ENCODE peak calls at places on chromosome 12, in ten cellular contexts. X, W, E, C, G, O, R, H, V and M are unnamed samples.

GRCh38 chr12:119354187-119354586 is 19.7 kb downstream of the CCDC60 start:
- DNase-seq in G (no peak), X (no peak), C (no peak), E (no peak), H (no peak), V (no peak), O (no peak), W (no peak), R (no peak), M (no peak)

GRCh38 chr12:57836442-57837375 is 9.8 kb downstream of the CTDSP2 start:
- DNase-seq in W (no peak), O (peak), G (peak), X (peak), H (peak), R (no peak), C (no peak), E (peak), V (peak), M (peak)

GRCh38 chr12:125773033-125773432 is 707.8 kb downstream of the AACS start:
- DNase-seq in W (no peak), X (peak), R (no peak), O (no peak), E (no peak), V (no peak), H (no peak), G (no peak), C (no peak), M (no peak)

GRCh38 chr12:120687570-120688289 is 781 bp downstream of the MLEC start:
- DNase-seq in W (no peak), C (no peak), O (peak), G (no peak), H (no peak), R (no peak), X (no peak), E (no peak), V (no peak), M (no peak)

GRCh38 chr12:75781532-75782046 is 250.0 kb downstream of the PHLDA1 start:
- DNase-seq in E (peak), X (no peak), O (no peak), G (peak), H (no peak), R (no peak), V (no peak), C (no peak), W (peak), M (no peak)

GRCh38 chr12:57553343-57554202 is 3.7 kb downstream of the KIF5A start:
- DNase-seq in X (no peak), R (no peak), G (no peak), C (no peak), H (no peak), O (no peak), E (no peak), W (no peak), V (no peak), M (no peak)

GRCh38 chr12:104108755-104109445 is 29.1 kb downstream of the NFYB start:
- DNase-seq in X (peak), W (peak), V (peak), R (peak), O (peak), G (peak), H (peak), C (no peak), E (peak), M (peak)

GRCh38 chr12:27802511-27802910 is 22.5 kb upstream of the MANSC4 start:
- DNase-seq in E (no peak), C (no peak), G (no peak), R (no peak), H (no peak), W (no peak), V (no peak), X (no peak), O (no peak), M (no peak)

GRCh38 chr12:119710374-119710773 is 42.4 kb downstream of the PRKAB1 start:
- DNase-seq in V (no peak), H (no peak), W (no peak), G (no peak), X (no peak), R (no peak), E (no peak), O (no peak), C (no peak), M (peak)

GRCh38 chr12:10067942-10068341 is 30.8 kb downstream of the CLEC1A start:
- DNase-seq in G (no peak), R (no peak), H (no peak), V (no peak), E (peak), X (no peak), C (no peak), O (no peak), W (no peak), M (no peak)

GRCh38 chr12:46523446-46523845 is 150.9 kb upstream of the SLC38A2 start:
- DNase-seq in R (no peak), G (peak), W (peak), X (no peak), E (no peak), C (no peak), H (no peak), O (no peak), V (peak), M (no peak)